ENCODE peak calls at places on chromosomes 7 and 10, in four cellular contexts. K, G, S and D are unnamed samples. For H3K4me1, the result is how much of the 10 kb centered on the place peaks cover.

GRCh38 chr7:95595825-95596182 is 512 bp downstream of the PDK4 start:
- ATAC-seq in K (peak), S (peak), G (peak), D (no peak)

GRCh38 chr7:120944826-120945562 is 5.6 kb upstream of the ING3 start:
- ATAC-seq in K (peak), G (peak), S (no peak), D (no peak)

GRCh38 chr10:30637881-30638467 is 8.4 kb upstream of the LYZL2 start:
- ATAC-seq in G (peak), K (no peak), S (peak), D (no peak)

GRCh38 chr10:35040761-35041501 is 49.2 kb downstream of the CUL2 start:
- ATAC-seq in G (no peak), K (no peak), S (peak), D (no peak)

GRCh38 chr7:33157311-33157710 is 27.9 kb downstream of the BBS9 start:
- ATAC-seq in K (no peak), G (no peak), S (no peak), D (no peak)

GRCh38 chr7:123612024-123612423 is 10.4 kb downstream of the ASB15 start:
- ATAC-seq in K (no peak), G (peak), S (no peak), D (no peak)

GRCh38 chr7:2072042-2072441 is 160.7 kb downstream of the MAD1L1 start:
- ATAC-seq in G (no peak), S (no peak), K (no peak), D (no peak)

GRCh38 chr10:68423522-68423921 is 16.4 kb upstream of the RUFY2 start:
- ATAC-seq in K (no peak), S (no peak), G (no peak), D (no peak)

GRCh38 chr7:111092406-111093160 is 1.7 kb downstream of the LRRN3 start:
- ATAC-seq in K (no peak), G (no peak), S (no peak), D (no peak)

GRCh38 chr10:128945398-128945797 is 521.6 kb upstream of the MGMT start:
- ATAC-seq in G (no peak), S (no peak), K (no peak), D (no peak)

GRCh38 chr7:138871065-138871464 is 73.1 kb upstream of the ATP6V0A4 start:
- ATAC-seq in K (no peak), G (no peak), S (no peak), D (no peak)

GRCh38 chr10:8575551-8576100 is 521.1 kb downstream of the GATA3 start:
- ATAC-seq in K (no peak), S (no peak), G (no peak), D (no peak)

GRCh38 chr7:129210989-129211312 is 13.9 kb upstream of the AHCYL2 start:
- ATAC-seq in K (no peak), G (no peak), S (no peak), D (no peak)

GRCh38 chr7:15950299-15950698 is 263.8 kb upstream of the MEOX2 start:
- ATAC-seq in S (no peak), G (no peak), K (no peak), D (no peak)

GRCh38 chr10:71762324-71762723 is 11.0 kb downstream of the VSIR start:
- ATAC-seq in S (no peak), G (no peak), K (no peak), D (no peak)
- H3K4me1 ChIP-seq in S (under half), G (under half), K (under half), D (half or more)

GRCh38 chr7:151876112-151876898 is 610 bp downstream of the PRKAG2 start:
- ATAC-seq in K (peak), S (peak), G (peak), D (peak)

GRCh38 chr7:151875862-151876111 is 1.1 kb downstream of the PRKAG2 start:
- ATAC-seq in K (peak), S (no peak), G (peak), D (no peak)

GRCh38 chr7:151880688-151881087 is 3.8 kb upstream of the PRKAG2 start:
- ATAC-seq in G (no peak), K (no peak), S (no peak), D (no peak)

GRCh38 chr7:151877911-151878835 is 1.3 kb upstream of the PRKAG2 start:
- ATAC-seq in G (no peak), S (no peak), K (no peak), D (no peak)

DNA sequence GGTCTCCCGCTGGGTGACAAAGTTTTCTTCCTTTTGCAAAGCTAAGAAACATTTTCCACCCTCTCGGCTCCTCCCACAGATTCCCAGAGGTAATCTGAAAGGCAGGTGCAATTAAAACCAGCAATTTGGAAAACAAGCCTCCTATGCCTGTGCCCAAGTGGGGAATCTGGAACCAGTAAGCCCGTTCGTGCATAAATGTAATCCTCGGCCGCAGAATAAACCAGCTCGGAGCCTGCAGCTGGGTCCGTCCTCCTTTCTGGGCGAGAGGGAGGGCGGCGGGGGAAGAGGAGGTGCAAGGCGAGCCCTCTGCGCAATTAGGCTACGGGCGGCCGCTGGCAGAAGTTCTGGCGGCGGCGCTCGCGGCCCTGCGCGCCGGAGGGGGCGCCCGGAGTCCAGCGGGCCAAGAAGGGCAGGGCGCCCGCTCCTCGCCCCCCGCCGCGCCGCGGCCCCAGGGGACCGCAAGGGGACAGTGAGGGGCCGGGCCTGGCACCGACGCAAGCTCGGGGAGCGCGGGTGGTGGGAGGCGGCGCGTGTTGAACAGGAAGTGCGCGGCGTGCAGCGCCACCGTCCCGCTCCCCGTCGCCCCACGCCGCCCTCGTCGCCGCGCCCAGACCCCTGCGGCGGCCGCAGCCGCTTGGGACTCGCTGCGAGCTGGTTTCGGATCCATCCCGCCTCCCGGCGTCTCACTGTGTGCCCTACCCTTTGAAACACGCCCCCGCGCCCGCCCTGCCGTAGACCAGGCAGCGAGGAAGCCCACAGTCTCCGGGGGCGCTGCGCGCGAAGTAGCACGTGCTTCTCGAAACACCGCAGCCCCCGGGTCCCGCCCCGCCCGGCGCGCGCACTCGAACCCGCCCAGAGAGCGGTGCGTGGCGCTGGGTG is at the start of gene PRKAG2:
- ATAC-seq in G (peak), S (peak), K (peak), D (peak)
- TF ChIP-seq POLR2A in G (peak), S (no peak), K (peak), D (peak)

DNA sequence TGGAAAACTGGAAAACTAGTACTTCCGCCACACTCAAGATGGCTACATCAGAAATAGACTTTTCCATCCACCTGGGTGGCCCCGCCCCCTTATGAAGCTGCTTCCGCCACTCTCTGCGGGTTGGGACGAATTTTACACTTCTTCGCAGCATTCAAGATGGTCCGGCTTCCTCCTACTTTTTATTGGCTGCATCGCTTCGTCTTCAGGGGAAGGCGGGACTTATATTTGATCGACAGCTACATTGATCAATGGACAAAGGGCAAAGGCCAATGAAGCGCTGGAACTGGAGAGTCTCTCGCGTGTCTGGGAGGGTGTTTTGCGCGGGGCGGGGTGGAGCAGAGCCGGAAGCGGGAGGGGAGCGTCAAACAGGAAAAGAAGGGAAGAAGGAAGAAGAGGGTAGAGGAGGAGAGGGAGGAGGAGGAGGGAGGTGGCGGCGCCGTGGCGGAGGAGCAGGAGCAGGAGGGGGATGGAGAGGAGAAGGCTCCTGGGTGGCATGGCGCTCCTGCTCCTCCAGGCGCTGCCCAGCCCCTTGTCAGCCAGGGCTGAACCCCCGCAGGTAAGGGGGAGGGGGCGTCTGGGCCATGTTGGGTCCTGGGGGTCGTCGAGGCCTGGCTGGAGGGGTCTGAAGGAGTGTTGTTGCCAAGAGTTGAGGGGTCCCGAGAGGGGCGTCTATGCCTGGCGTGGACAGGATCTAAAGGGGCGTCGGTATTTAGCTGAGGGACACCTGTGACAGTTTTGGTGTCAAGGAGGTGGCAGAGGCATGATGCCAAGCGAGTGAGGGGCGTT is at the start of gene WBP1L:
- ATAC-seq in K (peak), S (peak), G (peak), D (peak)
- TF ChIP-seq CTCF in K (no peak), S (no peak), G (no peak), D (no peak)

GRCh38 chr7:108235451-108236061 is 105.4 kb upstream of the LAMB4 start:
- ATAC-seq in K (peak), S (no peak), G (peak), D (no peak)
- H3K4me1 ChIP-seq in K (under half), S (under half), G (under half), D (under half)

GRCh38 chr7:30321992-30322637 is 37.7 kb downstream of the ZNRF2 start:
- ATAC-seq in G (peak), S (no peak), K (no peak), D (peak)
- TF ChIP-seq POLR2A in G (no peak), S (no peak), K (no peak), D (no peak)

GRCh38 chr7:7569615-7570014 is 2.9 kb downstream of the MIOS start:
- ATAC-seq in K (no peak), G (no peak), S (no peak), D (no peak)

GRCh38 chr7:7570584-7570983 is 3.9 kb downstream of the MIOS start:
- ATAC-seq in G (peak), K (no peak), S (no peak), D (no peak)

GRCh38 chr7:7576344-7576743 is 9.7 kb downstream of the MIOS start:
- ATAC-seq in G (no peak), K (no peak), S (no peak), D (no peak)

GRCh38 chr7:7577888-7578287 is 11.2 kb downstream of the MIOS start:
- ATAC-seq in S (no peak), G (no peak), K (no peak), D (no peak)

DNA sequence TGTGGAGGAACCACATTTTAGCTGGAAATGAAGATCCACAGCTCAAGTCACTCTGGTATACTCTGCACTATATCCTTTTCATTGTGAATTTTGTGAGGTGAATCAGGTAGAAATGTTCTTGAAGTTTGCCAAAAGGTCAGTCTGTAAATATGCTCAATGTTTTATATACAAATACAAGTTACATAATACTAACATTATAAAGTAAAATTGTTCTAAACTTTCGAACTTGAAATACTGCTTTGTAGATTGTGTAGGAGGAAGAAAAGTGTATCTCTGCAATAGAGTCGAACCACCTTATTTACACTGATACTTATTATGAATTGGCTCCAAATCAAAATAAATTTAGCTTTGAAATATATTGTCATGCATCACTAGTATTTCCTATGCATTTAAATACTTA is 7.0 kb downstream of the MIOS start:
- ATAC-seq in S (no peak), G (no peak), K (no peak), D (no peak)
- TF ChIP-seq CTCF in S (no peak), G (no peak), K (no peak), D (no peak)

DNA sequence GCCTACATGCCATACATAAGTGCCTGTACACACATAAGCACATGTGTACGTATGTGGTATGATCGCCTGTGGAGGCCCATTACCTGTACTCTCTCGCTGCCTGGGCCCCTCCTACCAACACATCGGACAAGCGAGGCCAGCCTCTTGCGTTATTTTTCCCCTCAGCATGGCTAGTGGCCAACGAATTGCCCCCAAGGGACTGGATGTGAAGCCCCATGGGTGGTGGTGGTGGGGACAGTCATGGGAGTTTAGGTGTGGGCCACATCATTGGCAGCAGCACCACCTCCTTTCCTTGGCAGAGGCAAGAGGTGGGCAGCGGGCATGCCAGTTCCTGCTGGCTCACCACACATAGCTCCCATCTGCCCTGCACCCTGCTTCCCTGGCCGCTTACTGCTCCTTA is 10.0 kb downstream of the GRK5 start:
- ATAC-seq in K (no peak), S (no peak), G (no peak), D (no peak)
- H3K4me1 ChIP-seq in K (under half), S (under half), G (under half), D (under half)

GRCh38 chr10:104231784-104232612 is at the start of gene CFAP43:
- ATAC-seq in S (peak), K (peak), G (peak), D (peak)
- TF ChIP-seq POLR2A in S (no peak), K (peak), G (no peak), D (peak)

GRCh38 chr7:149285581-149285975 is 23.6 kb downstream of the ZNF783 start:
- ATAC-seq in G (no peak), K (peak), S (peak), D (peak)

GRCh38 chr7:149283321-149283720 is 21.3 kb downstream of the ZNF783 start:
- ATAC-seq in K (no peak), G (no peak), S (no peak), D (no peak)

GRCh38 chr7:149286811-149287400 is 24.9 kb downstream of the ZNF783 start:
- ATAC-seq in K (peak), G (peak), S (no peak), D (no peak)

GRCh38 chr7:149284343-149284742 is 22.3 kb downstream of the ZNF783 start:
- ATAC-seq in S (no peak), G (no peak), K (no peak), D (no peak)

GRCh38 chr7:149284850-149285580 is 23.0 kb downstream of the ZNF783 start:
- ATAC-seq in K (peak), S (peak), G (peak), D (peak)
- TF ChIP-seq CTCF in K (no peak), S (no peak), G (peak), D (no peak)

DNA sequence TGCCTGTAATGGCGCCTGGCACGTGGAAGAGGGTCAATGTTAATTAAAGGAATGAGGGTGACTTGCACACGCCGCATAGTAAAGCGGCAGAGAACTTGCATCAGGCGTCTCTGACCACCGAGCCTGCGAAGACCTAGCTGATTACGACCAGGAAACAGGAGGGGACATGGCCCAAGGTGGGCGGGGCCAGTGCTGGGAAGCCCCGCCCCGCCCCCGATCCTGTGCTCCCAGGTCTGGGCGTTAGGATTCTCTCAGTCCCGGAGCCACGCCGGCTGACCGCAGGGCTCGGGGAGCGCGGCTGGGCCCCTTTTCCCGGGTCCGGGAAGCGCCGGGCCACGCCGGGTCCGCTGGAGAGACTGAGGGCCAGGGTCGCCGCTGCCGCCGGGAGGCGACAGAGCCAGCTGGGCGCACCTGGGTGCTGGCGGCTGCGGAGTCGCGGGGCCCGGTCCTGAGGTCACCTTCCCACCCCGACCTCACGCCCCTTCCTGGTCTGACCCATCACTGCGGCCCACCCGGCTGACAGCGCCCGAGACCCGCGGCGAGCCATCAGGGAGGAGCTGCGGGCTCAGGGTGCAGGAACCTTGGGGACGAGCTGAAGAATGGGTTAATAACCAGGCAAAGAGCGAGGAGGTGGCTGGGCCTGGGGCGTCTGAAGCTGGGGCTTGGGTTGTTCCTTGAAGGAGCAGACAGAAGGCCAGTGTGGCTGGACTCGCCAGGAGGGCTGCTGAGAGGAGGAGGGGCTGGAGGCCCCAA is 23.0 kb upstream of the GRID1 start:
- ATAC-seq in G (peak), S (peak), K (peak), D (peak)
- H3K4me1 ChIP-seq in G (under half), S (under half), K (under half), D (under half)